ENCODE peak calls at places on chromosomes 4 and X, in four cellular contexts. Q is uterus; Z is mammary epithelial cell; C is CD8-positive, alpha-beta T cell. E is an unnamed sample.

GRCh38 chr4:121053601-121054143 is 18.7 kb downstream of the NDNF start:
- DNase-seq in Q (no peak), Z (peak; percentile 58), C (no peak), E (no peak)

GRCh38 chr4:21848001-21848400 is 100.6 kb downstream of the KCNIP4 start:
- DNase-seq in Q (no peak), Z (no peak), C (no peak), E (no peak)

GRCh38 chrX:150599226-150599625 is 30.8 kb downstream of the MTM1 start:
- DNase-seq in Q (no peak), Z (no peak), C (no peak), E (no peak)

GRCh38 chr4:137949746-137950145 is 292.4 kb downstream of the SLC7A11 start:
- DNase-seq in Q (no peak), Z (no peak), C (no peak), E (no peak)

GRCh38 chrX:7133036-7133412 is 14.5 kb upstream of the STS start:
- DNase-seq in Q (peak; percentile 43), Z (no peak), C (no peak), E (no peak)

GRCh38 chr4:63296773-63297172 is 1112.5 kb downstream of the TECRL start:
- DNase-seq in Q (no peak), Z (no peak), C (no peak), E (no peak)

GRCh38 chr4:81166431-81166830 is 48.6 kb downstream of the PRKG2 start:
- DNase-seq in Q (no peak), Z (peak; percentile 55), C (no peak), E (no peak)

GRCh38 chr4:161393614-161394013 is 770.2 kb downstream of the FSTL5 start:
- DNase-seq in Q (no peak), Z (no peak), C (no peak), E (no peak)

GRCh38 chrX:136608295-136608933 is 39.5 kb upstream of the CD40LG start:
- DNase-seq in Q (no peak), Z (peak; percentile 20), C (peak; percentile 47), E (no peak)

GRCh38 chrX:15911729-15912550 is 57.3 kb upstream of the AP1S2 start:
- DNase-seq in Q (no peak), Z (no peak), C (no peak), E (peak; percentile 22)

GRCh38 chr4:11529625-11530201 is 101.0 kb upstream of the HS3ST1 start:
- DNase-seq in Q (no peak), Z (no peak), C (no peak), E (no peak)

GRCh38 chr4:106676173-106676921 is 307.8 kb upstream of the GIMD1 start:
- DNase-seq in Q (no peak), Z (peak; percentile 88), C (no peak), E (no peak)

GRCh38 chr4:86091201-86091600 is 268.7 kb downstream of the MAPK10 start:
- DNase-seq in Q (no peak), Z (no peak), C (no peak), E (no peak)

GRCh38 chrX:132837971-132838370 is 120.5 kb downstream of the HS6ST2 start:
- DNase-seq in Q (no peak), Z (no peak), C (no peak), E (no peak)

GRCh38 chr4:154998284-154998683 is 210.2 kb upstream of the NPY2R start:
- DNase-seq in Q (no peak), Z (no peak), C (no peak), E (no peak)

GRCh38 chr4:824461-825062 is 1.4 kb downstream of the CPLX1 start:
- DNase-seq in Q (no peak), Z (no peak), C (no peak), E (no peak)

GRCh38 chrX:119693032-119693995 is at the start of gene SEPTIN6:
- DNase-seq in Q (peak; percentile 43), Z (peak; percentile 65), C (peak; percentile 86), E (peak; percentile 95)

GRCh38 chr4:41120297-41121217 is 93.8 kb downstream of the APBB2 start:
- DNase-seq in Q (peak; percentile 80), Z (peak; percentile 45), C (no peak), E (no peak)

GRCh38 chrX:140034916-140035315 is 69.6 kb upstream of the CXorf66 start:
- DNase-seq in Q (no peak), Z (no peak), C (no peak), E (no peak)

GRCh38 chr4:105194328-105195231 is 47.9 kb downstream of the TET2 start:
- DNase-seq in Q (no peak), Z (peak; percentile 48), C (no peak), E (peak; percentile 48)

GRCh38 chr4:98670186-98670585 is 11.8 kb upstream of the TSPAN5 start:
- DNase-seq in Q (no peak), Z (no peak), C (no peak), E (no peak)

GRCh38 chrX:53047228-53047627 is 1.4 kb upstream of the GPR173 start:
- DNase-seq in Q (no peak), Z (no peak), C (no peak), E (no peak)

GRCh38 chrX:13699183-13699826 is 10.4 kb downstream of the RAB9A start:
- DNase-seq in Q (no peak), Z (no peak), C (no peak), E (peak; percentile 30)

GRCh38 chrX:150365953-150366911 is 3.1 kb downstream of the MAMLD1 start:
- DNase-seq in Q (peak; percentile 75), Z (peak; percentile 23), C (no peak), E (no peak)

GRCh38 chr4:41448935-41449334 is 89.0 kb upstream of the LIMCH1 start:
- DNase-seq in Q (peak; percentile 21), Z (no peak), C (no peak), E (no peak)

GRCh38 chrX:21972721-21973120 is 32.2 kb downstream of the SMS start:
- DNase-seq in Q (no peak), Z (no peak), C (peak; percentile 38), E (no peak)

GRCh38 chrX:13488706-13489105 is 80.7 kb upstream of the EGFL6 start:
- DNase-seq in Q (no peak), Z (no peak), C (no peak), E (no peak)

GRCh38 chr4:5045099-5045498 is 6.2 kb upstream of the STK32B start:
- DNase-seq in Q (no peak), Z (no peak), C (no peak), E (no peak)

GRCh38 chrX:2697741-2698294 is 6.7 kb downstream of the CD99 start:
- DNase-seq in Q (no peak), Z (no peak), C (no peak), E (no peak)
- H3K4me3 ChIP-seq in Q (no peak overlapping the region), Z (no peak overlapping the region), C (no peak overlapping the region), E (peak overlapping the region; percentile 33)

GRCh38 chr4:52664479-52664878 is 5.4 kb upstream of the USP46 start:
- DNase-seq in Q (no peak), Z (no peak), C (no peak), E (no peak)

GRCh38 chr4:52661966-52662705 is 3.0 kb upstream of the USP46 start:
- DNase-seq in Q (no peak), Z (peak; percentile 39), C (no peak), E (no peak)

GRCh38 chr4:52660643-52661042 is 1.5 kb upstream of the USP46 start:
- DNase-seq in Q (no peak), Z (no peak), C (no peak), E (no peak)

GRCh38 chr4:52670121-52670520 is 11.0 kb upstream of the USP46 start:
- DNase-seq in Q (no peak), Z (peak; percentile 63), C (no peak), E (no peak)

GRCh38 chr4:52665592-52665991 is 6.5 kb upstream of the USP46 start:
- DNase-seq in Q (no peak), Z (no peak), C (no peak), E (no peak)
- TF ChIP-seq CTCF in Q (peak; percentile 18), Z (peak; percentile 51), C (no peak), E (peak; percentile 40)

GRCh38 chr4:99847362-99847976 is 30.8 kb downstream of the DAPP1 start:
- DNase-seq in Q (no peak), Z (no peak), C (no peak), E (peak; percentile 66)
- H3K27me3 ChIP-seq in Q (no peaks in the 10 kb centered on the region), Z (no peaks in the 10 kb centered on the region), C (no peaks in the 10 kb centered on the region), E (no peaks in the 10 kb centered on the region)

GRCh38 chr4:83267121-83267834 is 17.3 kb downstream of the COQ2 start:
- DNase-seq in Q (no peak), Z (no peak), C (no peak), E (no peak)
- H3K4me3 ChIP-seq in Q (no peak overlapping the region), Z (no peak overlapping the region), C (no peak overlapping the region), E (no peak overlapping the region)

GRCh38 chr4:113293673-113294072 is 244.2 kb downstream of the ANK2 start:
- DNase-seq in Q (no peak), Z (no peak), C (no peak), E (no peak)

GRCh38 chr4:113293043-113293560 is 243.6 kb downstream of the ANK2 start:
- DNase-seq in Q (no peak), Z (no peak), C (no peak), E (no peak)

GRCh38 chr4:113292371-113293042 is 243.1 kb downstream of the ANK2 start:
- DNase-seq in Q (peak; percentile 34), Z (no peak), C (no peak), E (no peak)

GRCh38 chr4:113290666-113291065 is 241.2 kb downstream of the ANK2 start:
- DNase-seq in Q (no peak), Z (no peak), C (no peak), E (no peak)

GRCh38 chr4:113294910-113295309 is 245.5 kb downstream of the ANK2 start:
- DNase-seq in Q (no peak), Z (no peak), C (no peak), E (no peak)
- TF ChIP-seq CTCF in Q (no peak), Z (no peak), C (no peak), E (no peak)

E was measured in GM06990.